ENCODE peak calls at places on chromosomes 7 and 10, in ten cellular contexts. J is prostate gland, Z is brain microvascular endothelial cell, N is heart right ventricle, Y is Caco-2, O is endodermal cell, X is right atrium auricular region, S is pancreas, H is right lobe of liver, I is neural progenitor cell. M is an unnamed sample. For H3K27me3, the result is how much of the 10 kb centered on the place peaks cover.

GRCh38 chr7:475951-476441 is 43.6 kb downstream of the PDGFA start:
- DNase-seq in J (no peak), Z (no peak), N (no peak), Y (no peak), O (no peak), X (no peak), S (peak), H (peak), I (no peak), M (no peak)

GRCh38 chr10:812787-813186 is 118.7 kb downstream of the LARP4B start:
- DNase-seq in J (no peak), Z (no peak), N (no peak), Y (no peak), O (no peak), X (no peak), S (peak), H (no peak), I (no peak), M (no peak)

GRCh38 chr10:79155301-79156081 is 86.7 kb downstream of the ZMIZ1 start:
- DNase-seq in J (no peak), Z (no peak), N (peak), Y (no peak), O (peak), X (peak), S (no peak), H (no peak), I (no peak), M (no peak)

GRCh38 chr7:2833087-2833910 is 10.8 kb downstream of the GNA12 start:
- DNase-seq in J (no peak), Z (no peak), N (no peak), Y (no peak), O (no peak), X (no peak), S (no peak), H (no peak), I (no peak), M (no peak)

GRCh38 chr10:68202965-68203358 is 29.0 kb downstream of the ATOH7 start:
- DNase-seq in J (no peak), Z (peak), N (no peak), Y (no peak), O (no peak), X (no peak), S (no peak), H (no peak), I (no peak), M (no peak)

GRCh38 chr7:86814980-86815379 is 171.3 kb downstream of the GRM3 start:
- DNase-seq in J (no peak), Z (no peak), N (no peak), Y (peak), O (peak), X (no peak), S (no peak), H (no peak), I (peak), M (no peak)

GRCh38 chr10:43781480-43782361 is 133.0 kb upstream of the ZNF32 start:
- DNase-seq in J (no peak), Z (peak), N (no peak), Y (no peak), O (no peak), X (no peak), S (no peak), H (no peak), I (no peak), M (no peak)

GRCh38 chr10:92965314-92965713 is 95.3 kb upstream of the CYP26C1 start:
- DNase-seq in J (no peak), Z (no peak), N (no peak), Y (peak), O (no peak), X (no peak), S (no peak), H (no peak), I (peak), M (no peak)

GRCh38 chr7:82810558-82811259 is 352.0 kb downstream of the PCLO start:
- DNase-seq in J (peak), Z (peak), N (no peak), Y (peak), O (no peak), X (no peak), S (no peak), H (no peak), I (peak), M (no peak)

GRCh38 chr7:94375167-94375566 is 19.5 kb upstream of the COL1A2 start:
- DNase-seq in J (no peak), Z (peak), N (no peak), Y (no peak), O (peak), X (peak), S (no peak), H (no peak), I (peak), M (no peak)

GRCh38 chr7:47513741-47514241 is 68.1 kb downstream of the TNS3 start:
- DNase-seq in J (peak), Z (peak), N (no peak), Y (no peak), O (no peak), X (no peak), S (peak), H (no peak), I (peak), M (no peak)

GRCh38 chr10:22931948-22932347 is 4.1 kb downstream of the ARMC3 start:
- DNase-seq in J (no peak), Z (peak), N (no peak), Y (no peak), O (no peak), X (no peak), S (no peak), H (no peak), I (no peak), M (no peak)

GRCh38 chr7:47609803-47610452 is 28.0 kb upstream of the TNS3 start:
- DNase-seq in J (no peak), Z (peak), N (no peak), Y (no peak), O (no peak), X (peak), S (no peak), H (no peak), I (no peak), M (no peak)

GRCh38 chr7:150351587-150352194 is 10.3 kb upstream of the RARRES2 start:
- DNase-seq in J (no peak), Z (no peak), N (no peak), Y (no peak), O (no peak), X (no peak), S (no peak), H (no peak), I (no peak), M (no peak)

GRCh38 chr10:95637140-95637539 is 19.4 kb downstream of the ALDH18A1 start:
- DNase-seq in J (no peak), Z (no peak), N (no peak), Y (no peak), O (no peak), X (no peak), S (no peak), H (no peak), I (no peak), M (no peak)

GRCh38 chr7:80611779-80612178 is 26.7 kb upstream of the CD36 start:
- DNase-seq in J (peak), Z (peak), N (peak), Y (no peak), O (no peak), X (no peak), S (peak), H (peak), I (no peak), M (no peak)

GRCh38 chr10:29687411-29688160 is 52.8 kb upstream of the SVIL start:
- DNase-seq in J (no peak), Z (no peak), N (no peak), Y (no peak), O (no peak), X (no peak), S (no peak), H (no peak), I (no peak), M (no peak)

GRCh38 chr10:120110196-120110595 is 217.7 kb downstream of the SEC23IP start:
- DNase-seq in J (no peak), Z (no peak), N (no peak), Y (no peak), O (no peak), X (no peak), S (no peak), H (no peak), I (no peak), M (no peak)

GRCh38 chr10:84331091-84331490 is 2.7 kb downstream of the CCSER2 start:
- DNase-seq in J (no peak), Z (no peak), N (no peak), Y (no peak), O (no peak), X (no peak), S (no peak), H (no peak), I (no peak), M (no peak)

GRCh38 chr10:102523250-102524029 is 19.7 kb downstream of the SUFU start:
- DNase-seq in J (no peak), Z (peak), N (peak), Y (no peak), O (no peak), X (no peak), S (no peak), H (no peak), I (no peak), M (no peak)

GRCh38 chr7:81211617-81212016 is 292.8 kb upstream of the SEMA3C start:
- DNase-seq in J (no peak), Z (peak), N (no peak), Y (no peak), O (no peak), X (no peak), S (no peak), H (no peak), I (peak), M (no peak)

GRCh38 chr10:101297901-101298451 is 56.0 kb upstream of the BTRC start:
- DNase-seq in J (peak), Z (peak), N (peak), Y (peak), O (peak), X (peak), S (peak), H (peak), I (peak), M (peak)

GRCh38 chr7:76285604-76286374 is 16.7 kb upstream of the HSPB1 start:
- DNase-seq in J (no peak), Z (no peak), N (no peak), Y (no peak), O (no peak), X (no peak), S (no peak), H (no peak), I (no peak), M (no peak)

GRCh38 chr10:17059197-17059688 is 70.4 kb downstream of the CUBN start:
- DNase-seq in J (no peak), Z (peak), N (no peak), Y (peak), O (no peak), X (no peak), S (no peak), H (no peak), I (no peak), M (no peak)

GRCh38 chr7:19110778-19111175 is 6.7 kb downstream of the TWIST1 start:
- DNase-seq in J (no peak), Z (no peak), N (no peak), Y (no peak), O (peak), X (no peak), S (no peak), H (no peak), I (peak), M (no peak)

GRCh38 chr7:70890147-70890969 is 241.6 kb upstream of the GALNT17 start:
- DNase-seq in J (no peak), Z (no peak), N (no peak), Y (no peak), O (peak), X (no peak), S (no peak), H (no peak), I (no peak), M (no peak)

GRCh38 chr7:130400120-130400572 is 19.9 kb downstream of the CPA1 start:
- DNase-seq in J (no peak), Z (no peak), N (no peak), Y (no peak), O (no peak), X (peak), S (no peak), H (no peak), I (no peak), M (no peak)

GRCh38 chr7:173120-173918 is 19.1 kb upstream of the FAM20C start:
- DNase-seq in J (no peak), Z (no peak), N (no peak), Y (no peak), O (no peak), X (no peak), S (no peak), H (no peak), I (no peak), M (no peak)

GRCh38 chr10:74628136-74628535 is 198.3 kb upstream of the KAT6B start:
- DNase-seq in J (no peak), Z (no peak), N (no peak), Y (no peak), O (no peak), X (no peak), S (no peak), H (no peak), I (no peak), M (no peak)

GRCh38 chr7:22393825-22394458 is 37.0 kb upstream of the RAPGEF5 start:
- DNase-seq in J (no peak), Z (peak), N (no peak), Y (peak), O (no peak), X (no peak), S (no peak), H (no peak), I (no peak), M (no peak)

GRCh38 chr7:10239643-10240345 is 733.9 kb upstream of the PHF14 start:
- DNase-seq in J (no peak), Z (no peak), N (no peak), Y (no peak), O (peak), X (no peak), S (no peak), H (no peak), I (no peak), M (no peak)

GRCh38 chr7:142880886-142881505 is 4.5 kb downstream of the TRPV6 start:
- DNase-seq in J (no peak), Z (peak), N (no peak), Y (peak), O (peak), X (no peak), S (peak), H (no peak), I (peak), M (peak)

GRCh38 chr7:76069238-76069638 is 21.3 kb downstream of the MDH2 start:
- DNase-seq in J (peak), Z (peak), N (peak), Y (peak), O (peak), X (peak), S (no peak), H (no peak), I (peak), M (no peak)

GRCh38 chr7:41436139-41436538 is 266.8 kb downstream of the INHBA start:
- DNase-seq in J (no peak), Z (no peak), N (no peak), Y (no peak), O (no peak), X (no peak), S (no peak), H (no peak), I (no peak), M (no peak)

GRCh38 chr7:41437257-41438196 is 265.4 kb downstream of the INHBA start:
- DNase-seq in J (no peak), Z (no peak), N (no peak), Y (no peak), O (no peak), X (no peak), S (no peak), H (peak), I (no peak), M (no peak)

DNA sequence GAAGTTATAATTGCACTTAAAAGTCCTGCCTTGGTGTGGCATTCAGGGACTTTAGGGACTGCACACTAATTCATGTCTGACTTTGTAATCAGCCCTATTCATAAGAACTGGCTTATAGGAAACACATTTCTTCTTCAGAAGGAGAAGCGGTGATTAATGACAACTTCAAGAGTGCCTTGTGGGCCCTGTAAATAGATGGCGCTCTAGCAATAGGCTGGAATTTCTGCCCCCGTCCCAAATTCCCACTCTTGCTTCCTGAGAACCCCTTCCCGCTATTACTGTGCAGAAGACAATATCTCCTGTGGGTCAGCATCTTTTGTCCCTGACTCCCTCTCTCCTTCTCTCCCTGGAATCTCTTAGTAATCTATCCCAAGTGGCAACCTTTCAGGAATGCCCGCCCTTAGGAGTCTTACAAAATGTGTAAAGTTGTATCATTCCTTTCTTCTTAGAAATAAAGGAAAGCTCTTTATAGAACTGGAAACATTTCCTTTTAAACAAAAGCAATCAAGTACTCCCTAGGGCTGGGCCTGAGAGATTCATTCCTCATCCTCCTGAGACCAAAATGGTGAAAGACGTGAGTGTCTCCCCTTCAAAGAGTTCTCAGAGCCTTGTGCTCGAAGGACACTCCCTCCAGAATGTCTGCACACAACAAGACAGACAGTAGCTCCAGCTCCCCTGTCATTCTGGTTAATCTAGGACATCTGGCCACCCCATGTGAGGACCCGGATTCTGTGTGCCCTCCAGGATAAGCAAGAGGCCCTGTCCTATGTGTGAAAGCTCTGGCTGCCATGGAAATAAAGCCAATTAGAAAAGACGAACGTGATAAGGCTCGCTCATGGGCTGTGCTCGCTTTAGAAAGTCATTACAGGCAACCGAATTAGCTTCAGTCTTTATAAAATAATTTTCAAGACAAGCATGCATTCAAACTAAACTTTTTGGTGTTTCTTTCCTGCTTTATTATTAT is 263.7 kb downstream of the INHBA start:
- DNase-seq in J (no peak), Z (no peak), N (no peak), Y (no peak), O (peak), X (no peak), S (no peak), H (no peak), I (no peak), M (no peak)
- TF ChIP-seq CTCF in J (no peak), Z (no peak), N (no peak), Y (no peak), O (no peak), X (no peak), S (no peak), H (no peak), I (no peak), M (no peak)

GRCh38 chr7:155523168-155523675 is 23.1 kb downstream of the CNPY1 start:
- DNase-seq in J (no peak), Z (no peak), N (no peak), Y (no peak), O (peak), X (no peak), S (no peak), H (no peak), I (no peak), M (no peak)
- H3K27me3 ChIP-seq in J (under half), Z (under half), N (under half), Y (under half), O (half or more), X (under half), S (under half), H (under half), I (half or more), M (under half)

GRCh38 chr7:99730992-99731391 is 4.0 kb downstream of the CYP3A7 start:
- DNase-seq in J (no peak), Z (no peak), N (no peak), Y (no peak), O (no peak), X (no peak), S (no peak), H (no peak), I (no peak), M (no peak)

GRCh38 chr7:99731638-99732374 is 3.2 kb downstream of the CYP3A7 start:
- DNase-seq in J (no peak), Z (no peak), N (no peak), Y (no peak), O (no peak), X (no peak), S (no peak), H (no peak), I (no peak), M (no peak)

GRCh38 chr7:99733003-99733402 is 2.0 kb downstream of the CYP3A7 start:
- DNase-seq in J (no peak), Z (no peak), N (no peak), Y (no peak), O (no peak), X (no peak), S (no peak), H (no peak), I (no peak), M (no peak)

GRCh38 chr7:99734987-99735386 is at the start of gene CYP3A7:
- DNase-seq in J (no peak), Z (no peak), N (no peak), Y (no peak), O (no peak), X (no peak), S (no peak), H (no peak), I (no peak), M (no peak)

DNA sequence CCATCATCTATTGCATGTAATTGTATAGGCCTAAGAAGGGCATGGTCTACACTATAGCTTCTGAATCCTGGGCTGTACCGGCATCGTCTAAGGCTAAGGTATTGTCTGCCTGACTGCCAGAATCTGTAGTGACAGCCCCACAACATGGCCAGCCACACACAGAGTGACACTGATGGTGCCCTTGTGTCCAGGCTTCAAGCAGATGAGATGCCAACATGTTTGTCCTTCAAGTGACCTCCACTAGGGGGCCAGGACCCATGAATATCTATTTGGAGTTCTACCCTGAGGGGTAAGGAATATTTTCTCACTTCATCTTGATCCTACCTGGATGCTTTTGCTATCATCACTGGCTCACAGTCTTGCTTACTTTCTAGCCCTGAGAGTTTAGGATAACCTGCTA is 1.5 kb downstream of the CYP3A7 start:
- DNase-seq in J (no peak), Z (no peak), N (no peak), Y (peak), O (peak), X (no peak), S (no peak), H (no peak), I (peak), M (no peak)
- TF ChIP-seq CTCF in J (no peak), Z (peak), N (no peak), Y (peak), O (peak), X (no peak), S (no peak), H (peak), I (peak), M (peak)

GRCh38 chr7:155844019-155844453 is 31.8 kb upstream of the SHH start:
- DNase-seq in J (no peak), Z (no peak), N (no peak), Y (peak), O (peak), X (no peak), S (no peak), H (no peak), I (no peak), M (no peak)

GRCh38 chr7:155843426-155844018 is 31.3 kb upstream of the SHH start:
- DNase-seq in J (no peak), Z (no peak), N (no peak), Y (no peak), O (peak), X (no peak), S (no peak), H (no peak), I (no peak), M (no peak)

GRCh38 chr7:155845226-155845625 is 33.0 kb upstream of the SHH start:
- DNase-seq in J (no peak), Z (no peak), N (no peak), Y (no peak), O (peak), X (no peak), S (no peak), H (no peak), I (no peak), M (no peak)

GRCh38 chr7:155846156-155846555 is 33.9 kb upstream of the SHH start:
- DNase-seq in J (no peak), Z (no peak), N (no peak), Y (no peak), O (peak), X (no peak), S (no peak), H (no peak), I (no peak), M (no peak)

GRCh38 chr7:155844526-155844925 is 32.3 kb upstream of the SHH start:
- DNase-seq in J (no peak), Z (no peak), N (no peak), Y (no peak), O (peak), X (no peak), S (no peak), H (no peak), I (no peak), M (no peak)
- H3K27me3 ChIP-seq in J (under half), Z (under half), N (under half), Y (under half), O (under half), X (under half), S (under half), H (under half), I (under half), M (under half)

DNA sequence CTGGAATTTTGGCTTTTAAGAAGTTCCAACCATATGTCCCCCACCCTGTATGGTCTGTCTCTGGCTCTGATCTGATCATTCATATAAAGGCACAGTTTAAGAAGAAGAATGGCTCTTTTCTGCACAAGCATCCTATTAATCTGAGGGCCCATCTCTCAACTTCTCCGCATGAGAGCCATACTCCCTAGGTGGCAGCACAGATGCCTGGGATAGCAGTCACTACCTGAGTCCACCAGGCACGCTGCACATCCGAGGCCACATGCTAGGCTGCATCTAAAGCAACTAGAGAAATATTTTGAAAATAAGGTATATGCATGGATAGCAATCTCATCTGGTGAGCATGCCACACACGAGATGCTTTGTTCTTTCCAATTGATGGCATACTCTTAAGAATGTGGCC is 565.5 kb downstream of the PARD3 start:
- DNase-seq in J (no peak), Z (no peak), N (no peak), Y (peak), O (peak), X (no peak), S (no peak), H (no peak), I (peak), M (no peak)
- TF ChIP-seq CTCF in J (no peak), Z (peak), N (no peak), Y (peak), O (peak), X (no peak), S (no peak), H (peak), I (peak), M (no peak)